ENCODE peak calls at places on chromosomes 5 and 9, in five cellular contexts. One of them, this sample, is unnamed. For H3K4me1, the result is how much of the 10 kb centered on the place peaks cover.

GRCh38 chr9:96061293-96061987 is 185.9 kb downstream of the ERCC6L2 start:
- DNase-seq in breast epithelium: no peak
- DNase-seq in ovary: no peak
- DNase-seq in tibial artery: peak
- DNase-seq in kidney: no peak
- DNase-seq in this sample: peak

GRCh38 chr9:33161589-33162132 is 5.5 kb downstream of the B4GALT1 start:
- DNase-seq in breast epithelium: no peak
- DNase-seq in ovary: no peak
- DNase-seq in tibial artery: no peak
- DNase-seq in kidney: no peak
- DNase-seq in this sample: no peak

GRCh38 chr9:126309427-126310179 is 17.0 kb upstream of the MVB12B start:
- DNase-seq in breast epithelium: no peak
- DNase-seq in ovary: no peak
- DNase-seq in tibial artery: no peak
- DNase-seq in kidney: no peak
- DNase-seq in this sample: no peak

GRCh38 chr5:177133845-177134652 is 476 bp downstream of the NSD1 start:
- DNase-seq in breast epithelium: peak
- DNase-seq in ovary: peak
- DNase-seq in tibial artery: peak
- DNase-seq in kidney: peak
- DNase-seq in this sample: no peak

GRCh38 chr5:1670342-1670741 is 129.3 kb downstream of the MRPL36 start:
- DNase-seq in breast epithelium: no peak
- DNase-seq in ovary: no peak
- DNase-seq in tibial artery: no peak
- DNase-seq in kidney: no peak
- DNase-seq in this sample: no peak

GRCh38 chr5:88244686-88245085 is 24.0 kb downstream of the TMEM161B start:
- DNase-seq in breast epithelium: no peak
- DNase-seq in ovary: no peak
- DNase-seq in tibial artery: no peak
- DNase-seq in kidney: no peak
- DNase-seq in this sample: no peak

GRCh38 chr9:112764837-112765236 is 14.3 kb downstream of the SNX30 start:
- DNase-seq in breast epithelium: no peak
- DNase-seq in ovary: no peak
- DNase-seq in tibial artery: no peak
- DNase-seq in kidney: no peak
- DNase-seq in this sample: no peak

GRCh38 chr9:87067426-87067825 is 120.1 kb upstream of the GAS1 start:
- DNase-seq in breast epithelium: no peak
- DNase-seq in ovary: no peak
- DNase-seq in tibial artery: no peak
- DNase-seq in kidney: no peak
- DNase-seq in this sample: no peak

GRCh38 chr9:99076483-99077171 is 28.3 kb upstream of the TGFBR1 start:
- DNase-seq in breast epithelium: no peak
- DNase-seq in ovary: no peak
- DNase-seq in tibial artery: no peak
- DNase-seq in kidney: no peak
- DNase-seq in this sample: no peak

GRCh38 chr5:137752873-137753226 is 1.3 kb downstream of the HNRNPA0 start:
- DNase-seq in breast epithelium: no peak
- DNase-seq in ovary: no peak
- DNase-seq in tibial artery: peak
- DNase-seq in kidney: no peak
- DNase-seq in this sample: no peak

GRCh38 chr5:172283020-172283861 is at the start of gene UBTD2:
- DNase-seq in breast epithelium: peak
- DNase-seq in ovary: peak
- DNase-seq in tibial artery: peak
- DNase-seq in kidney: peak
- DNase-seq in this sample: peak

GRCh38 chr5:172278356-172278755 is 5.2 kb downstream of the UBTD2 start:
- DNase-seq in breast epithelium: no peak
- DNase-seq in ovary: no peak
- DNase-seq in tibial artery: no peak
- DNase-seq in kidney: no peak
- DNase-seq in this sample: no peak

GRCh38 chr5:172282277-172283019 is 1.1 kb downstream of the UBTD2 start:
- DNase-seq in breast epithelium: no peak
- DNase-seq in ovary: no peak
- DNase-seq in tibial artery: no peak
- DNase-seq in kidney: no peak
- DNase-seq in this sample: no peak

GRCh38 chr5:172280937-172281336 is 2.6 kb downstream of the UBTD2 start:
- DNase-seq in breast epithelium: no peak
- DNase-seq in ovary: no peak
- DNase-seq in tibial artery: no peak
- DNase-seq in kidney: no peak
- DNase-seq in this sample: no peak

DNA sequence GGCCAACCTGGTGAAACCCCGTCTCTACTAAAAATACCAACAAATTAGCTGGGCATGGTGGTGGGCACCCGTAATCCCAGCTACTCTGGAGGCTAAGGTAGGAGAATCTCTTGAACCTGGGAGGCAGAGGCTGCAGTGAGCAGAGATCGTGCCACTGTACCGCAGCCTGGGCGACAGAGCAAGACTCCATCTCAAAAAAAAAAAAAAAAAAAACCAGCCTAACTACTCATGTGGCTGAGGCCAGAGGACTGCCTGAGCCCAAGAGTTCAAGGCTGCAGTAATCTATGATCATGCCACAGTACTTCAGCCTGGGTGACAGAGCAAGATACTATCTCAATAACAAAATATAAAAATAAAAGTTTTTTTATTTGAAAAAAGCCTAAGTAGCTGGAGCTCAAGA is 3.2 kb downstream of the UBTD2 start:
- DNase-seq in breast epithelium: no peak
- DNase-seq in ovary: no peak
- DNase-seq in tibial artery: no peak
- DNase-seq in kidney: no peak
- DNase-seq in this sample: no peak
- H3K4me1 ChIP-seq in breast epithelium: under half
- H3K4me1 ChIP-seq in ovary: under half
- H3K4me1 ChIP-seq in tibial artery: under half
- H3K4me1 ChIP-seq in kidney: under half
- H3K4me1 ChIP-seq in this sample: under half

GRCh38 chr9:130972957-130973685 is 34.1 kb upstream of the FIBCD1 start:
- DNase-seq in breast epithelium: no peak
- DNase-seq in ovary: no peak
- DNase-seq in tibial artery: no peak
- DNase-seq in kidney: no peak
- DNase-seq in this sample: no peak

GRCh38 chr9:130975156-130975555 is 33.8 kb upstream of the LAMC3 start:
- DNase-seq in breast epithelium: no peak
- DNase-seq in ovary: no peak
- DNase-seq in tibial artery: no peak
- DNase-seq in kidney: no peak
- DNase-seq in this sample: no peak

GRCh38 chr9:130974697-130975096 is 34.3 kb upstream of the LAMC3 start:
- DNase-seq in breast epithelium: no peak
- DNase-seq in ovary: no peak
- DNase-seq in tibial artery: no peak
- DNase-seq in kidney: no peak
- DNase-seq in this sample: no peak

GRCh38 chr9:130972277-130972956 is 33.4 kb upstream of the FIBCD1 start:
- DNase-seq in breast epithelium: no peak
- DNase-seq in ovary: no peak
- DNase-seq in tibial artery: no peak
- DNase-seq in kidney: no peak
- DNase-seq in this sample: no peak

GRCh38 chr9:130973686-130974281 is 34.7 kb upstream of the FIBCD1 start:
- DNase-seq in breast epithelium: no peak
- DNase-seq in ovary: no peak
- DNase-seq in tibial artery: no peak
- DNase-seq in kidney: no peak
- DNase-seq in this sample: no peak
- TF ChIP-seq CTCF in breast epithelium: no peak
- TF ChIP-seq CTCF in ovary: no peak
- TF ChIP-seq CTCF in tibial artery: no peak
- TF ChIP-seq CTCF in kidney: no peak
- TF ChIP-seq CTCF in this sample: no peak

GRCh38 chr9:20988916-20989315 is 42.5 kb downstream of the HACD4 start:
- DNase-seq in breast epithelium: no peak
- DNase-seq in ovary: no peak
- DNase-seq in tibial artery: no peak
- DNase-seq in kidney: no peak
- DNase-seq in this sample: no peak
- H3K4me3 ChIP-seq in breast epithelium: no peak
- H3K4me3 ChIP-seq in ovary: no peak
- H3K4me3 ChIP-seq in tibial artery: no peak
- H3K4me3 ChIP-seq in kidney: no peak
- H3K4me3 ChIP-seq in this sample: no peak

GRCh38 chr9:137167752-137168574 is 1.9 kb downstream of the LRRC26 start:
- DNase-seq in breast epithelium: no peak
- DNase-seq in ovary: no peak
- DNase-seq in tibial artery: no peak
- DNase-seq in kidney: no peak
- DNase-seq in this sample: no peak
- H3K4me1 ChIP-seq in breast epithelium: under half
- H3K4me1 ChIP-seq in ovary: under half
- H3K4me1 ChIP-seq in tibial artery: under half
- H3K4me1 ChIP-seq in kidney: under half
- H3K4me1 ChIP-seq in this sample: under half

This sample was measured in ascending aorta.